ENCODE peak calls at places on chromosome 11, in six cellular contexts. S, L, M, E, O and J are unnamed samples. For H3K4me1, the result is how much of the 10 kb centered on the place peaks cover.

GRCh38 chr11:91790346-91790745 is 434.3 kb upstream of the FAT3 start:
- DNase-seq in E (peak), M (no peak), L (no peak), O (no peak), S (no peak), J (no peak)

GRCh38 chr11:73866095-73866579 is 10.5 kb downstream of the COA4 start:
- DNase-seq in M (no peak), O (no peak), L (no peak), E (no peak), S (no peak), J (no peak)

GRCh38 chr11:9862981-9863380 is 199.1 kb downstream of the SWAP70 start:
- DNase-seq in L (no peak), M (no peak), O (no peak), E (no peak), S (no peak), J (no peak)

GRCh38 chr11:40188848-40189247 is 1270.6 kb downstream of the LRRC4C start:
- DNase-seq in L (no peak), E (no peak), S (no peak), M (no peak), O (no peak), J (no peak)

GRCh38 chr11:114137838-114138237 is 78.3 kb downstream of the ZBTB16 start:
- DNase-seq in L (no peak), E (no peak), M (no peak), S (no peak), O (no peak), J (no peak)

GRCh38 chr11:105975128-105975527 is 46.9 kb downstream of the MSANTD4 start:
- DNase-seq in L (no peak), E (no peak), M (no peak), O (no peak), S (no peak), J (no peak)

GRCh38 chr11:63999349-64000025 is 13.2 kb downstream of the OTUB1 start:
- DNase-seq in E (peak), S (peak), M (peak), L (peak), O (peak), J (peak)

GRCh38 chr11:104151404-104152204 is 12.3 kb downstream of the PDGFD start:
- DNase-seq in L (no peak), S (no peak), O (no peak), M (no peak), E (no peak), J (no peak)

GRCh38 chr11:57277845-57278720 is 41.0 kb upstream of the APLNR start:
- DNase-seq in O (no peak), E (peak), L (peak), S (peak), M (peak), J (peak)

GRCh38 chr11:59765068-59765770 is 10.0 kb downstream of the STX3 start:
- DNase-seq in M (no peak), S (no peak), O (no peak), E (no peak), L (no peak), J (no peak)

GRCh38 chr11:9313648-9314290 is 624 bp downstream of the TMEM41B start:
- DNase-seq in E (peak), S (no peak), M (no peak), L (no peak), O (no peak), J (no peak)

GRCh38 chr11:75160328-75160757 is 9.4 kb downstream of the SLCO2B1 start:
- DNase-seq in L (peak), M (no peak), E (no peak), O (no peak), S (no peak), J (peak)

GRCh38 chr11:2752923-2753322 is 53.1 kb upstream of the KCNQ1OT1 start:
- DNase-seq in M (peak), E (no peak), S (no peak), L (peak), O (no peak), J (no peak)

GRCh38 chr11:78595431-78596130 is 20.9 kb upstream of the NARS2 start:
- DNase-seq in L (no peak), M (no peak), S (peak), E (no peak), O (no peak), J (no peak)

GRCh38 chr11:61333638-61334433 is 808 bp downstream of the TKFC start:
- DNase-seq in O (no peak), E (no peak), S (no peak), L (no peak), M (no peak), J (no peak)

GRCh38 chr11:6745465-6746015 is 26.2 kb downstream of the OR2AG2 start:
- DNase-seq in M (no peak), O (no peak), L (no peak), E (no peak), S (no peak), J (no peak)

GRCh38 chr11:114044042-114044871 is 15.3 kb upstream of the ZBTB16 start:
- DNase-seq in L (no peak), S (no peak), E (no peak), O (no peak), M (no peak), J (peak)

GRCh38 chr11:49377978-49378377 is 169.6 kb upstream of the FOLH1 start:
- DNase-seq in S (no peak), O (no peak), L (no peak), M (no peak), E (no peak), J (no peak)

GRCh38 chr11:17385492-17385891 is 3.0 kb downstream of the KCNJ11 start:
- DNase-seq in L (no peak), M (no peak), O (no peak), S (no peak), E (no peak), J (no peak)

GRCh38 chr11:25910090-25910489 is 421.8 kb upstream of the ANO3 start:
- DNase-seq in E (no peak), M (no peak), S (no peak), L (no peak), O (no peak), J (no peak)

GRCh38 chr11:68012843-68013610 is 2.9 kb downstream of the ALDH3B1 start:
- DNase-seq in E (no peak), L (peak), M (peak), S (no peak), O (no peak), J (no peak)

GRCh38 chr11:210803-211180 is 3.3 kb downstream of the RIC8A start:
- DNase-seq in M (no peak), S (no peak), E (no peak), O (no peak), L (no peak), J (no peak)

GRCh38 chr11:3022982-3023381 is 30.9 kb upstream of the NAP1L4 start:
- DNase-seq in E (no peak), S (no peak), L (peak), O (no peak), M (no peak), J (no peak)

GRCh38 chr11:117187007-117187406 is 8.5 kb downstream of the SIDT2 start:
- DNase-seq in O (no peak), E (no peak), L (no peak), S (no peak), M (peak), J (no peak)

GRCh38 chr11:62645934-62646824 is at the start of gene GANAB:
- DNase-seq in O (peak), S (peak), L (peak), M (peak), E (peak), J (peak)

GRCh38 chr11:61138940-61139339 is 22.3 kb downstream of the VPS37C start:
- DNase-seq in O (no peak), M (no peak), L (peak), E (peak), S (no peak), J (no peak)

GRCh38 chr11:84990141-84990540 is 637.0 kb downstream of the DLG2 start:
- DNase-seq in S (no peak), L (no peak), M (no peak), O (no peak), E (no peak), J (no peak)

GRCh38 chr11:72239849-72240460 is 4.0 kb downstream of the PHOX2A start:
- DNase-seq in M (peak), E (peak), L (peak), O (no peak), S (peak), J (peak)

GRCh38 chr11:88042238-88043032 is 132.8 kb downstream of the RAB38 start:
- DNase-seq in O (no peak), L (no peak), E (peak), S (no peak), M (no peak), J (no peak)

GRCh38 chr11:64058494-64058893 is 22.8 kb downstream of the FLRT1 start:
- DNase-seq in E (no peak), M (no peak), S (no peak), L (no peak), O (no peak), J (peak)

GRCh38 chr11:69662021-69662698 is 13.0 kb downstream of the LTO1 start:
- DNase-seq in O (no peak), E (no peak), M (peak), L (peak), S (no peak), J (no peak)

GRCh38 chr11:58592760-58593472 is 14.1 kb downstream of the ZFP91 start:
- DNase-seq in O (no peak), L (no peak), E (no peak), S (no peak), M (no peak), J (no peak)

GRCh38 chr11:61747389-61748285 is 4.8 kb upstream of the MYRF start:
- DNase-seq in M (peak), L (peak), O (peak), E (peak), S (peak), J (peak)

GRCh38 chr11:134560566-134561347 is 148.7 kb upstream of the B3GAT1 start:
- DNase-seq in E (peak), S (no peak), M (no peak), L (no peak), O (no peak), J (peak)

GRCh38 chr11:36498721-36499120 is 11.4 kb downstream of the TRAF6 start:
- DNase-seq in L (no peak), S (no peak), O (no peak), E (no peak), M (no peak), J (no peak)

GRCh38 chr11:96156379-96156722 is 186.6 kb downstream of the MAML2 start:
- DNase-seq in O (no peak), L (no peak), M (no peak), E (no peak), S (no peak), J (no peak)

GRCh38 chr11:8056810-8057463 is 24.1 kb upstream of the TUB start:
- DNase-seq in M (no peak), E (no peak), S (peak), O (no peak), L (peak), J (no peak)

GRCh38 chr11:31812392-31813241 is 1.5 kb upstream of the PAX6 start:
- DNase-seq in O (no peak), M (no peak), E (no peak), L (no peak), S (no peak), J (no peak)

GRCh38 chr11:31809857-31810778 is 1.0 kb downstream of the PAX6 start:
- DNase-seq in M (peak), L (no peak), S (no peak), O (no peak), E (peak), J (no peak)

GRCh38 chr11:31809543-31809856 is 1.6 kb downstream of the PAX6 start:
- DNase-seq in E (no peak), O (no peak), S (no peak), L (no peak), M (no peak), J (no peak)

GRCh38 chr11:31808721-31809542 is 2.2 kb downstream of the PAX6 start:
- DNase-seq in O (no peak), L (no peak), S (no peak), E (no peak), M (no peak), J (no peak)

DNA sequence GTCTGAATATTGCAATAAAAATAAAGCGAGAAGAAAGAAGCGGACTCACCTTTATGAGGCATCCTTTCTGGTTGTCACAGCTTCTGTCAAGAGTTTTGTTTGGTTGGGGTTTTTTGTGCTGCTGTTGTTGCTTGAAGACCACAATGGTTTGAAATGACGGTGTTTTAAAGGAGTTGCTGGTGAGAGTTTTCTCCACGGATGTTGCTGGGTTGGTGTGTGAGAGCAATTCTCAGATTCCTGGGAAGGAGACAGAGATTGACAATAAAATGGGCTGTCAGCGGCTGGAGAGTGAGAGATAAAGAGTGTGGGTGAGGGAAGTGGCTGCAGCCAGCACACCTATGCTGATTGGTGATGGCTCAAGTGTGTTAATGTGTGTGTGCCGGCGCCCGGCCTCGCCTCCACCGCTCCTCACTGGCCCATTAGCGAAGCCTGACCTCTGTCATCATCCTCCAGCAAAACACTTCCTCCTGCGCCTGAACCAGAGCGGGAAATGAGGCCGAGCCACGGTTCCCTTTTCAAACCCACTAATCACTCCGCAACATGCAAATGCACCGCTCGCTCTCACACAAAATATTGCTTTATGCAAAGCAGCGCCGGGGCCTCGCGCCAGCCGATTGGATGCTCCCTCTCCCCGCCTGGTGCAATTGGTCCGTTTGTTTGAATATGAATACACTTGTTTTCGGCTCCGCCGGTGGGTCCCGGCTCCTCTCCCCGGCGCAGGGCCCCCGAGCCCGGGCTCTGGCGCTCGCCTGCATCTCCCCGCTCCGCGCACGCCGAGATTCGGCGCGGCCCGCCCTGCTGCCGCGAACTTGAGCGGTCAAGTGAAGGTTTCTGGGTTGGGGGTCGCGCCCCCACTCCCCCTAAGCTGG is at the start of gene PAX6:
- DNase-seq in O (peak), S (no peak), E (peak), L (peak), M (peak), J (no peak)
- H3K4me1 ChIP-seq in O (half or more), S (under half), E (under half), L (under half), M (under half), J (under half)

GRCh38 chr11:66369073-66369894 is 2.3 kb downstream of the SLC29A2 start:
- DNase-seq in O (no peak), E (no peak), L (no peak), S (no peak), M (peak), J (no peak)
- H3K4me1 ChIP-seq in O (under half), E (under half), L (under half), S (under half), M (under half), J (under half)

GRCh38 chr11:11856638-11857037 is 14.9 kb downstream of the USP47 start:
- DNase-seq in S (no peak), L (no peak), E (no peak), M (no peak), O (no peak), J (no peak)
- H3K4me1 ChIP-seq in S (under half), L (under half), E (under half), M (under half), O (half or more), J (under half)

GRCh38 chr11:129739339-129739738 is 76.3 kb upstream of the TMEM45B start:
- DNase-seq in S (no peak), L (no peak), O (no peak), M (peak), E (no peak), J (no peak)
- H3K4me1 ChIP-seq in S (under half), L (under half), O (under half), M (under half), E (under half), J (under half)

DNA sequence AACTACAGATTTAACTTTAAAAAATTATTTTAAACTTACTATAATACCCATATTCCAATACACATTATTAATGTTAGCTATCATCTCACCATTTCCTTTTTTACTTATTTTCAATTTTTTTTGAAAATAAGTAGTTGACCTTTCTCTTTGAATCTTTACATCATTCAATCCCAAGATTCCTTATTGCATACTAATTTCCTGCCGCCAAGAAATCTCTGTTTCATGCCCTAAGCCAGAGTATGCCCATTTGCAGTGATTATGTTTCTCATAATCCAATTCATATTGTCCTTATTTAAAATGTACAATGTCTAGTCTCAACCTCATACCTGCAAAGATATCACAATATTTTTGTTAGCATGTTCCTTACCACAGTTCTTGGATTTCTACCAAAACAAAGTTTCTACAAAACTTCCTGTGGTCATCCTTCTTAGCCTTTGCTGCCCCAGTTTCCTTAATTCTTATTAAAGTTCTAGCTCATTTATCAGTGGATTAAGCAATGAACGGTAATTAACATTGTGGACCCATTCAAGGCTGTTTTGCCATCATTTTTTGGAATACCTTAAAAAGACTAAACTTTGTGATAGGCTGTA is 75.3 kb downstream of the CD44 start:
- DNase-seq in S (no peak), O (no peak), M (no peak), E (no peak), L (no peak), J (no peak)
- H3K4me1 ChIP-seq in S (under half), O (under half), M (under half), E (under half), L (under half), J (under half)

GRCh38 chr11:26946209-26946828 is 47.6 kb upstream of the FIBIN start:
- DNase-seq in S (no peak), L (no peak), M (no peak), O (no peak), E (no peak), J (no peak)
- H3K4me1 ChIP-seq in S (under half), L (under half), M (under half), O (under half), E (under half), J (under half)

GRCh38 chr11:86952221-86952875 is 2.8 kb downstream of the FZD4 start:
- DNase-seq in L (no peak), E (no peak), O (no peak), M (no peak), S (no peak), J (no peak)

GRCh38 chr11:86948733-86949132 is 6.5 kb downstream of the FZD4 start:
- DNase-seq in S (no peak), M (peak), O (no peak), L (no peak), E (no peak), J (peak)

GRCh38 chr11:86951706-86952105 is 3.5 kb downstream of the FZD4 start:
- DNase-seq in M (no peak), E (no peak), O (no peak), L (no peak), S (no peak), J (no peak)

GRCh38 chr11:86949995-86950993 is 4.9 kb downstream of the FZD4 start:
- DNase-seq in O (no peak), E (no peak), M (no peak), S (no peak), L (no peak), J (no peak)

DNA sequence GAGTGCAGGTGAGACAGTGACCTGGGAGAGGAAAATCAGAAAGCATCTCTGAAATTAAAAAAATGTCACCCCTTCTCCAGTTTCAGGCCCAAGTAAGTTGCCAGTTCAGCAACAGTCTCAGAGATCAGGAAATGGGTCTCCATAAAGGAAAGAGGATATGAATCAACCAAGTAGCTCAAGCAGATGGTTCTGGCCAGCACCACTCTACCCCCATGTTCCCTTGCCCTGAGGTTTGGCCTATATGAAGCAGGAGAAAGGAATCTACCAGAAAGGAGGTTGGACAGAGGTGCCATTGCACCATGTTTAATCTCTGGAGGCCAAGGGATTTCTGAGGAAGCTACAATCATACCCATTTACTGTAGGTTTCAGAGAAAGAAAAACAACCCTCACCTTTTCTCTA is 7.7 kb downstream of the FZD4 start:
- DNase-seq in O (no peak), E (no peak), L (no peak), S (no peak), M (no peak), J (no peak)
- H3K4me1 ChIP-seq in O (under half), E (under half), L (under half), S (under half), M (under half), J (half or more)

DNA sequence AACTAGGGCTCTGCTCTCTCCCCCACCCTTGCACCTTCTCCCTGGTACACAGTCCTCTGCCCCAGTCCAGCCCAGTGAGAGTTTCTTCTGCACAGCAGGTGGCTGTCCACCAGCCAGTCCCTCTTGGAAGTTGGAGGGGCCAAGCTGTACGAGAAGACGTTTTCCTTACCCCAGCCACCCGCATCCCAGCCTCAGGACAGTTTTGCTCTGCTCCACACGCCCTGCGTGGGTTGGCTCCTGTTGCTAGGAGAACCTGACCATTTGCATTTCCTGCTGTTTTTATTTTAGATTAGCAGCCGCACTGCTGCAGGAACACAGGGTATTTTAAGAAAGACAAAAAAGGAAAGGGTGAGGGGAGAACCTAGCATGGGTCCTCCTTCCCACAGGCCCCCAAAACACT is 17.6 kb upstream of the NRGN start:
- DNase-seq in M (no peak), E (no peak), S (no peak), L (no peak), O (no peak), J (no peak)
- H3K4me1 ChIP-seq in M (under half), E (under half), S (under half), L (under half), O (under half), J (under half)